ENCODE peak calls at places on chromosomes 2 and 18, in five cellular contexts. N is GF-D8; M is activated CD8-positive, alpha-beta memory T cell treated with anti-CD3 and anti-CD28 coated beads for 1 hour; C is BJ; V is NCI-H1092 treated with DMSO at 0.1 percent for 48 hours. E is an unnamed sample.

GRCh38 chr2:10188211-10188610 is 65.7 kb downstream of the RRM2 start:
- DNase-seq in V (no peak), N (no peak), C (no peak), M (no peak), E (peak)

GRCh38 chr2:119749405-119750066 is 10.2 kb upstream of the PTPN4 start:
- DNase-seq in M (no peak), C (no peak), V (no peak), N (no peak), E (peak)

GRCh38 chr2:240999001-240999791 is 778 bp downstream of the SNED1 start:
- DNase-seq in M (no peak), C (no peak), V (no peak), N (no peak), E (no peak)

GRCh38 chr2:159098815-159099455 is 130.5 kb downstream of the TANC1 start:
- DNase-seq in C (no peak), V (no peak), N (no peak), M (no peak), E (peak)

GRCh38 chr2:2686228-2686627 is 355.2 kb upstream of the MYT1L start:
- DNase-seq in V (no peak), N (no peak), M (no peak), C (no peak), E (no peak)

GRCh38 chr2:240873098-240873788 is 4.6 kb downstream of the AGXT start:
- DNase-seq in N (no peak), V (no peak), M (no peak), C (no peak), E (no peak)

GRCh38 chr2:142853912-142854311 is 23.6 kb upstream of the KYNU start:
- DNase-seq in N (no peak), C (no peak), M (no peak), V (no peak), E (peak)

GRCh38 chr2:187264612-187265011 is 183.4 kb downstream of the CALCRL start:
- DNase-seq in M (no peak), N (no peak), V (no peak), C (no peak), E (no peak)

GRCh38 chr2:64654063-64654811 is 524 bp upstream of the SERTAD2 start:
- DNase-seq in V (peak), N (peak), C (peak), M (peak), E (peak)

GRCh38 chr2:40273623-40274236 is 178.2 kb downstream of the SLC8A1 start:
- DNase-seq in C (no peak), M (no peak), V (no peak), N (no peak), E (no peak)

GRCh38 chr2:9311488-9311887 is 104.9 kb downstream of the ASAP2 start:
- DNase-seq in V (no peak), M (no peak), N (no peak), C (peak), E (peak)

GRCh38 chr2:119520696-119521436 is 3.4 kb downstream of the SCTR start:
- DNase-seq in C (no peak), M (no peak), N (no peak), V (no peak), E (no peak)

GRCh38 chr2:76323381-76323780 is 612.7 kb upstream of the GCFC2 start:
- DNase-seq in C (no peak), N (no peak), M (no peak), V (no peak), E (no peak)

GRCh38 chr2:226354434-226354833 is 445.2 kb downstream of the IRS1 start:
- DNase-seq in V (no peak), N (no peak), M (no peak), C (no peak), E (peak)

GRCh38 chr2:239601880-239602279 is 201.1 kb upstream of the HDAC4 start:
- DNase-seq in M (no peak), V (no peak), N (no peak), C (no peak), E (no peak)

GRCh38 chr2:203585541-203585940 is 50.4 kb upstream of the RAPH1 start:
- DNase-seq in N (no peak), M (no peak), V (no peak), C (no peak), E (peak)

GRCh38 chr2:207632575-207633492 is 7.6 kb upstream of the METTL21A start:
- DNase-seq in M (no peak), C (no peak), V (no peak), N (peak), E (peak)

GRCh38 chr2:122098301-122098700 is 342.9 kb downstream of the TSN start:
- DNase-seq in V (no peak), M (no peak), C (no peak), N (no peak), E (no peak)

GRCh38 chr18:37741012-37741586 is 175.5 kb upstream of the CELF4 start:
- DNase-seq in N (no peak), M (no peak), V (no peak), C (no peak), E (no peak)

GRCh38 chr2:205650450-205650849 is 31.9 kb upstream of the NRP2 start:
- DNase-seq in N (no peak), C (peak), M (no peak), V (no peak), E (peak)

GRCh38 chr2:173997779-173998178 is 32.6 kb upstream of the SP3 start:
- DNase-seq in C (no peak), M (no peak), N (no peak), V (peak), E (no peak)

E was measured in ELR.